ENCODE peak calls at places on chromosomes 4 and X, in eight cellular contexts. One of them, this sample, is unnamed.

GRCh38 chrX:110180176-110180927 is 137.5 kb downstream of the AMMECR1 start:
- DNase-seq in nucleus accumbens: no peak
- DNase-seq in lower leg skin: no peak
- DNase-seq in brain microvascular endothelial cell: peak; percentile 67
- DNase-seq in stimulated activated CD4-positive, alpha-beta T cell treated with anti-CD3 and anti-CD28 coated beads, Interleukin-4, amount 100 ng/mL, for 48 hours: no peak
- DNase-seq in GF-D8: no peak
- DNase-seq in A172: peak; percentile 52
- DNase-seq in HCEC 1CT: peak; percentile 64
- DNase-seq in this sample: no peak

GRCh38 chr4:189237340-189237739 is 703.3 kb upstream of the FRG1 start:
- DNase-seq in stimulated activated CD4-positive, alpha-beta T cell treated with anti-CD3 and anti-CD28 coated beads, Interleukin-4, amount 100 ng/mL, for 48 hours: no peak
- DNase-seq in A172: no peak
- DNase-seq in GF-D8: no peak
- DNase-seq in lower leg skin: no peak
- DNase-seq in brain microvascular endothelial cell: no peak
- DNase-seq in nucleus accumbens: no peak
- DNase-seq in HCEC 1CT: no peak
- DNase-seq in this sample: no peak

GRCh38 chr4:3679851-3680311 is 86.3 kb upstream of the ADRA2C start:
- DNase-seq in lower leg skin: no peak
- DNase-seq in GF-D8: no peak
- DNase-seq in stimulated activated CD4-positive, alpha-beta T cell treated with anti-CD3 and anti-CD28 coated beads, Interleukin-4, amount 100 ng/mL, for 48 hours: no peak
- DNase-seq in HCEC 1CT: no peak
- DNase-seq in A172: no peak
- DNase-seq in brain microvascular endothelial cell: no peak
- DNase-seq in nucleus accumbens: no peak
- DNase-seq in this sample: no peak

GRCh38 chr4:184114431-184114830 is 103.2 kb downstream of the ENPP6 start:
- DNase-seq in stimulated activated CD4-positive, alpha-beta T cell treated with anti-CD3 and anti-CD28 coated beads, Interleukin-4, amount 100 ng/mL, for 48 hours: no peak
- DNase-seq in nucleus accumbens: no peak
- DNase-seq in GF-D8: no peak
- DNase-seq in lower leg skin: no peak
- DNase-seq in HCEC 1CT: no peak
- DNase-seq in brain microvascular endothelial cell: no peak
- DNase-seq in A172: no peak
- DNase-seq in this sample: no peak

GRCh38 chrX:143757375-143757774 is 36.8 kb upstream of the SPANXN2 start:
- DNase-seq in stimulated activated CD4-positive, alpha-beta T cell treated with anti-CD3 and anti-CD28 coated beads, Interleukin-4, amount 100 ng/mL, for 48 hours: no peak
- DNase-seq in lower leg skin: no peak
- DNase-seq in nucleus accumbens: no peak
- DNase-seq in A172: no peak
- DNase-seq in brain microvascular endothelial cell: no peak
- DNase-seq in HCEC 1CT: no peak
- DNase-seq in GF-D8: no peak
- DNase-seq in this sample: no peak

GRCh38 chr4:7171191-7171900 is 21.0 kb upstream of the SORCS2 start:
- DNase-seq in GF-D8: no peak
- DNase-seq in HCEC 1CT: no peak
- DNase-seq in brain microvascular endothelial cell: no peak
- DNase-seq in lower leg skin: no peak
- DNase-seq in nucleus accumbens: no peak
- DNase-seq in A172: no peak
- DNase-seq in stimulated activated CD4-positive, alpha-beta T cell treated with anti-CD3 and anti-CD28 coated beads, Interleukin-4, amount 100 ng/mL, for 48 hours: no peak
- DNase-seq in this sample: no peak

GRCh38 chr4:31995943-31996901 is 1276.1 kb downstream of the PCDH7 start:
- DNase-seq in nucleus accumbens: no peak
- DNase-seq in brain microvascular endothelial cell: no peak
- DNase-seq in stimulated activated CD4-positive, alpha-beta T cell treated with anti-CD3 and anti-CD28 coated beads, Interleukin-4, amount 100 ng/mL, for 48 hours: no peak
- DNase-seq in lower leg skin: no peak
- DNase-seq in GF-D8: no peak
- DNase-seq in HCEC 1CT: no peak
- DNase-seq in A172: no peak
- DNase-seq in this sample: no peak

GRCh38 chr4:8410641-8411271 is 29.8 kb downstream of the ACOX3 start:
- DNase-seq in stimulated activated CD4-positive, alpha-beta T cell treated with anti-CD3 and anti-CD28 coated beads, Interleukin-4, amount 100 ng/mL, for 48 hours: no peak
- DNase-seq in A172: peak; percentile 66
- DNase-seq in nucleus accumbens: no peak
- DNase-seq in brain microvascular endothelial cell: peak; percentile 83
- DNase-seq in lower leg skin: no peak
- DNase-seq in HCEC 1CT: peak; percentile 37
- DNase-seq in GF-D8: no peak
- DNase-seq in this sample: no peak

GRCh38 chrX:127708155-127708554 is 344.0 kb downstream of the ACTRT1 start:
- DNase-seq in HCEC 1CT: no peak
- DNase-seq in nucleus accumbens: no peak
- DNase-seq in GF-D8: peak; percentile 5
- DNase-seq in A172: no peak
- DNase-seq in lower leg skin: no peak
- DNase-seq in brain microvascular endothelial cell: no peak
- DNase-seq in stimulated activated CD4-positive, alpha-beta T cell treated with anti-CD3 and anti-CD28 coated beads, Interleukin-4, amount 100 ng/mL, for 48 hours: no peak
- DNase-seq in this sample: no peak

GRCh38 chr4:76096076-76096475 is 21.6 kb downstream of the ART3 start:
- DNase-seq in brain microvascular endothelial cell: no peak
- DNase-seq in lower leg skin: no peak
- DNase-seq in GF-D8: no peak
- DNase-seq in nucleus accumbens: no peak
- DNase-seq in HCEC 1CT: no peak
- DNase-seq in stimulated activated CD4-positive, alpha-beta T cell treated with anti-CD3 and anti-CD28 coated beads, Interleukin-4, amount 100 ng/mL, for 48 hours: no peak
- DNase-seq in A172: no peak
- DNase-seq in this sample: no peak

GRCh38 chr4:47668810-47669408 is 169.0 kb downstream of the CORIN start:
- DNase-seq in GF-D8: no peak
- DNase-seq in A172: peak; percentile 19
- DNase-seq in nucleus accumbens: no peak
- DNase-seq in lower leg skin: no peak
- DNase-seq in brain microvascular endothelial cell: peak; percentile 53
- DNase-seq in stimulated activated CD4-positive, alpha-beta T cell treated with anti-CD3 and anti-CD28 coated beads, Interleukin-4, amount 100 ng/mL, for 48 hours: no peak
- DNase-seq in HCEC 1CT: peak; percentile 26
- DNase-seq in this sample: no peak

GRCh38 chr4:38803833-38804653 is 548 bp downstream of the TLR1 start:
- DNase-seq in nucleus accumbens: no peak
- DNase-seq in A172: no peak
- DNase-seq in GF-D8: no peak
- DNase-seq in HCEC 1CT: no peak
- DNase-seq in lower leg skin: no peak
- DNase-seq in brain microvascular endothelial cell: no peak
- DNase-seq in stimulated activated CD4-positive, alpha-beta T cell treated with anti-CD3 and anti-CD28 coated beads, Interleukin-4, amount 100 ng/mL, for 48 hours: no peak
- DNase-seq in this sample: no peak

GRCh38 chr4:108742451-108742850 is 20.4 kb downstream of the ETNPPL start:
- DNase-seq in lower leg skin: no peak
- DNase-seq in A172: no peak
- DNase-seq in HCEC 1CT: no peak
- DNase-seq in nucleus accumbens: no peak
- DNase-seq in brain microvascular endothelial cell: no peak
- DNase-seq in GF-D8: no peak
- DNase-seq in stimulated activated CD4-positive, alpha-beta T cell treated with anti-CD3 and anti-CD28 coated beads, Interleukin-4, amount 100 ng/mL, for 48 hours: no peak
- DNase-seq in this sample: no peak

GRCh38 chr4:84799318-84799717 is 167.2 kb downstream of the WDFY3 start:
- DNase-seq in stimulated activated CD4-positive, alpha-beta T cell treated with anti-CD3 and anti-CD28 coated beads, Interleukin-4, amount 100 ng/mL, for 48 hours: no peak
- DNase-seq in A172: no peak
- DNase-seq in HCEC 1CT: peak; percentile 36
- DNase-seq in GF-D8: no peak
- DNase-seq in lower leg skin: no peak
- DNase-seq in brain microvascular endothelial cell: no peak
- DNase-seq in nucleus accumbens: no peak
- DNase-seq in this sample: no peak

GRCh38 chrX:19799319-19800182 is 87.8 kb downstream of the SH3KBP1 start:
- DNase-seq in HCEC 1CT: no peak
- DNase-seq in nucleus accumbens: peak; percentile 1
- DNase-seq in GF-D8: no peak
- DNase-seq in lower leg skin: peak; percentile 15
- DNase-seq in brain microvascular endothelial cell: peak; percentile 2
- DNase-seq in A172: peak; percentile 38
- DNase-seq in stimulated activated CD4-positive, alpha-beta T cell treated with anti-CD3 and anti-CD28 coated beads, Interleukin-4, amount 100 ng/mL, for 48 hours: no peak
- DNase-seq in this sample: no peak

GRCh38 chr4:114997596-114997995 is 115.8 kb downstream of the NDST4 start:
- DNase-seq in brain microvascular endothelial cell: no peak
- DNase-seq in nucleus accumbens: no peak
- DNase-seq in A172: peak; percentile 16
- DNase-seq in GF-D8: no peak
- DNase-seq in HCEC 1CT: no peak
- DNase-seq in lower leg skin: no peak
- DNase-seq in stimulated activated CD4-positive, alpha-beta T cell treated with anti-CD3 and anti-CD28 coated beads, Interleukin-4, amount 100 ng/mL, for 48 hours: no peak
- DNase-seq in this sample: no peak

GRCh38 chrX:68746988-68747387 is 81.8 kb upstream of the EFNB1 start:
- DNase-seq in HCEC 1CT: no peak
- DNase-seq in GF-D8: no peak
- DNase-seq in A172: no peak
- DNase-seq in nucleus accumbens: no peak
- DNase-seq in brain microvascular endothelial cell: no peak
- DNase-seq in stimulated activated CD4-positive, alpha-beta T cell treated with anti-CD3 and anti-CD28 coated beads, Interleukin-4, amount 100 ng/mL, for 48 hours: no peak
- DNase-seq in lower leg skin: no peak
- DNase-seq in this sample: no peak

GRCh38 chr4:89640620-89641366 is 196.2 kb downstream of the SNCA start:
- DNase-seq in GF-D8: no peak
- DNase-seq in HCEC 1CT: peak; percentile 62
- DNase-seq in stimulated activated CD4-positive, alpha-beta T cell treated with anti-CD3 and anti-CD28 coated beads, Interleukin-4, amount 100 ng/mL, for 48 hours: peak; percentile 1
- DNase-seq in brain microvascular endothelial cell: peak; percentile 42
- DNase-seq in lower leg skin: no peak
- DNase-seq in nucleus accumbens: no peak
- DNase-seq in A172: no peak
- DNase-seq in this sample: no peak

GRCh38 chr4:6362896-6363295 is 93.2 kb downstream of the WFS1 start:
- DNase-seq in HCEC 1CT: no peak
- DNase-seq in lower leg skin: no peak
- DNase-seq in stimulated activated CD4-positive, alpha-beta T cell treated with anti-CD3 and anti-CD28 coated beads, Interleukin-4, amount 100 ng/mL, for 48 hours: peak; percentile 27
- DNase-seq in GF-D8: no peak
- DNase-seq in brain microvascular endothelial cell: peak; percentile 6
- DNase-seq in A172: peak; percentile 39
- DNase-seq in nucleus accumbens: no peak
- DNase-seq in this sample: no peak

GRCh38 chr4:25842229-25842840 is 20.5 kb downstream of the SEL1L3 start:
- DNase-seq in HCEC 1CT: no peak
- DNase-seq in stimulated activated CD4-positive, alpha-beta T cell treated with anti-CD3 and anti-CD28 coated beads, Interleukin-4, amount 100 ng/mL, for 48 hours: no peak
- DNase-seq in A172: no peak
- DNase-seq in GF-D8: no peak
- DNase-seq in brain microvascular endothelial cell: no peak
- DNase-seq in nucleus accumbens: no peak
- DNase-seq in lower leg skin: no peak
- DNase-seq in this sample: no peak

GRCh38 chrX:133570549-133570948 is 155.3 kb upstream of the GPC4 start:
- DNase-seq in nucleus accumbens: no peak
- DNase-seq in GF-D8: no peak
- DNase-seq in HCEC 1CT: no peak
- DNase-seq in stimulated activated CD4-positive, alpha-beta T cell treated with anti-CD3 and anti-CD28 coated beads, Interleukin-4, amount 100 ng/mL, for 48 hours: no peak
- DNase-seq in lower leg skin: no peak
- DNase-seq in A172: no peak
- DNase-seq in brain microvascular endothelial cell: no peak
- DNase-seq in this sample: no peak

GRCh38 chr4:81442479-81443085 is 29.1 kb downstream of the RASGEF1B start:
- DNase-seq in lower leg skin: no peak
- DNase-seq in brain microvascular endothelial cell: no peak
- DNase-seq in GF-D8: no peak
- DNase-seq in nucleus accumbens: no peak
- DNase-seq in stimulated activated CD4-positive, alpha-beta T cell treated with anti-CD3 and anti-CD28 coated beads, Interleukin-4, amount 100 ng/mL, for 48 hours: no peak
- DNase-seq in HCEC 1CT: no peak
- DNase-seq in A172: no peak
- DNase-seq in this sample: no peak

GRCh38 chrX:16869393-16870094 is 618 bp downstream of the RBBP7 start:
- DNase-seq in HCEC 1CT: peak; percentile 20
- DNase-seq in nucleus accumbens: peak; percentile 12
- DNase-seq in A172: no peak
- DNase-seq in lower leg skin: peak; percentile 13
- DNase-seq in stimulated activated CD4-positive, alpha-beta T cell treated with anti-CD3 and anti-CD28 coated beads, Interleukin-4, amount 100 ng/mL, for 48 hours: no peak
- DNase-seq in brain microvascular endothelial cell: no peak
- DNase-seq in GF-D8: no peak
- DNase-seq in this sample: peak; percentile 45

GRCh38 chrX:152259150-152259549 is 120.8 kb upstream of the MAGEA10 start:
- DNase-seq in nucleus accumbens: no peak
- DNase-seq in HCEC 1CT: no peak
- DNase-seq in brain microvascular endothelial cell: no peak
- DNase-seq in GF-D8: no peak
- DNase-seq in stimulated activated CD4-positive, alpha-beta T cell treated with anti-CD3 and anti-CD28 coated beads, Interleukin-4, amount 100 ng/mL, for 48 hours: no peak
- DNase-seq in lower leg skin: no peak
- DNase-seq in A172: no peak
- DNase-seq in this sample: no peak

GRCh38 chr4:27270435-27270834 is 409.8 kb downstream of the STIM2 start:
- DNase-seq in HCEC 1CT: no peak
- DNase-seq in nucleus accumbens: no peak
- DNase-seq in lower leg skin: no peak
- DNase-seq in GF-D8: no peak
- DNase-seq in stimulated activated CD4-positive, alpha-beta T cell treated with anti-CD3 and anti-CD28 coated beads, Interleukin-4, amount 100 ng/mL, for 48 hours: no peak
- DNase-seq in brain microvascular endothelial cell: no peak
- DNase-seq in A172: no peak
- DNase-seq in this sample: no peak

GRCh38 chrX:40563784-40564183 is 17.0 kb upstream of the ATP6AP2 start:
- DNase-seq in A172: no peak
- DNase-seq in GF-D8: no peak
- DNase-seq in brain microvascular endothelial cell: no peak
- DNase-seq in HCEC 1CT: no peak
- DNase-seq in stimulated activated CD4-positive, alpha-beta T cell treated with anti-CD3 and anti-CD28 coated beads, Interleukin-4, amount 100 ng/mL, for 48 hours: no peak
- DNase-seq in nucleus accumbens: no peak
- DNase-seq in lower leg skin: no peak
- DNase-seq in this sample: no peak

GRCh38 chr4:79607979-79608378 is 200.0 kb upstream of the GK2 start:
- DNase-seq in stimulated activated CD4-positive, alpha-beta T cell treated with anti-CD3 and anti-CD28 coated beads, Interleukin-4, amount 100 ng/mL, for 48 hours: no peak
- DNase-seq in lower leg skin: no peak
- DNase-seq in GF-D8: no peak
- DNase-seq in HCEC 1CT: no peak
- DNase-seq in brain microvascular endothelial cell: no peak
- DNase-seq in A172: no peak
- DNase-seq in nucleus accumbens: no peak
- DNase-seq in this sample: no peak

GRCh38 chrX:44152867-44153266 is 179.7 kb upstream of the NDP start:
- DNase-seq in lower leg skin: no peak
- DNase-seq in nucleus accumbens: no peak
- DNase-seq in A172: no peak
- DNase-seq in HCEC 1CT: peak; percentile 6
- DNase-seq in stimulated activated CD4-positive, alpha-beta T cell treated with anti-CD3 and anti-CD28 coated beads, Interleukin-4, amount 100 ng/mL, for 48 hours: no peak
- DNase-seq in GF-D8: no peak
- DNase-seq in brain microvascular endothelial cell: no peak
- DNase-seq in this sample: no peak

GRCh38 chrX:25015486-25016360 is at the start of gene ARX:
- DNase-seq in GF-D8: peak; percentile 12
- DNase-seq in lower leg skin: no peak
- DNase-seq in nucleus accumbens: peak; percentile 38
- DNase-seq in HCEC 1CT: no peak
- DNase-seq in brain microvascular endothelial cell: no peak
- DNase-seq in stimulated activated CD4-positive, alpha-beta T cell treated with anti-CD3 and anti-CD28 coated beads, Interleukin-4, amount 100 ng/mL, for 48 hours: no peak
- DNase-seq in A172: no peak
- DNase-seq in this sample: peak; percentile 0

GRCh38 chr4:83389037-83389755 is 54.5 kb upstream of the HPSE start:
- DNase-seq in nucleus accumbens: no peak
- DNase-seq in GF-D8: no peak
- DNase-seq in lower leg skin: no peak
- DNase-seq in A172: no peak
- DNase-seq in HCEC 1CT: no peak
- DNase-seq in brain microvascular endothelial cell: no peak
- DNase-seq in stimulated activated CD4-positive, alpha-beta T cell treated with anti-CD3 and anti-CD28 coated beads, Interleukin-4, amount 100 ng/mL, for 48 hours: no peak
- DNase-seq in this sample: no peak

GRCh38 chr4:168057412-168057811 is 34.9 kb upstream of the ANXA10 start:
- DNase-seq in stimulated activated CD4-positive, alpha-beta T cell treated with anti-CD3 and anti-CD28 coated beads, Interleukin-4, amount 100 ng/mL, for 48 hours: no peak
- DNase-seq in brain microvascular endothelial cell: no peak
- DNase-seq in A172: no peak
- DNase-seq in GF-D8: no peak
- DNase-seq in lower leg skin: no peak
- DNase-seq in nucleus accumbens: no peak
- DNase-seq in HCEC 1CT: no peak
- DNase-seq in this sample: no peak

GRCh38 chrX:38732866-38733265 is 68.4 kb upstream of the MID1IP1 start:
- DNase-seq in HCEC 1CT: no peak
- DNase-seq in lower leg skin: no peak
- DNase-seq in stimulated activated CD4-positive, alpha-beta T cell treated with anti-CD3 and anti-CD28 coated beads, Interleukin-4, amount 100 ng/mL, for 48 hours: no peak
- DNase-seq in GF-D8: no peak
- DNase-seq in nucleus accumbens: no peak
- DNase-seq in brain microvascular endothelial cell: no peak
- DNase-seq in A172: no peak
- DNase-seq in this sample: no peak

This sample was measured in C1 segment of cervical spinal cord.